ENCODE peak calls at places on chromosomes 2 and 18, in five cellular contexts. W is GM23248; I is IMR-90; A is HCT116; Z is stimulated activated CD4-positive, alpha-beta T cell treated with anti-CD3 and anti-CD28 coated beads, Interleukin-12 subunit alpha, Interleukin-12 subunit beta, amount 100 ng/mL, for 24 hours. B is an unnamed sample.

GRCh38 chr2:233208382-233209116 is 42.9 kb upstream of the ATG16L1 start:
- DNase-seq in I (no peak), A (no peak), Z (no peak), W (peak), B (peak)

GRCh38 chr2:17470855-17471641 is 47.2 kb downstream of the RAD51AP2 start:
- DNase-seq in Z (no peak), I (peak), W (peak), A (peak), B (peak)

GRCh38 chr2:120791961-120792295 is 56.3 kb downstream of the GLI2 start:
- DNase-seq in Z (no peak), I (peak), A (peak), W (peak), B (no peak)

GRCh38 chr2:127857494-127857818 is 499 bp downstream of the POLR2D start:
- DNase-seq in W (no peak), A (no peak), I (no peak), Z (no peak), B (peak)

GRCh38 chr18:39486268-39486667 is 1920.7 kb upstream of the CELF4 start:
- DNase-seq in Z (no peak), W (no peak), I (no peak), A (no peak), B (no peak)

GRCh38 chr2:2673406-2673805 is 342.3 kb upstream of the MYT1L start:
- DNase-seq in A (no peak), Z (no peak), I (no peak), W (no peak), B (no peak)

GRCh38 chr18:21803495-21803894 is 62.9 kb downstream of the MIB1 start:
- DNase-seq in A (no peak), I (peak), W (peak), Z (no peak), B (no peak)

GRCh38 chr2:63888490-63889402 is 47.0 kb downstream of the UGP2 start:
- DNase-seq in Z (no peak), A (peak), W (peak), I (peak), B (peak)

GRCh38 chr2:55518846-55519167 is 711 bp upstream of the CFAP36 start:
- DNase-seq in A (no peak), W (peak), I (no peak), Z (no peak), B (peak)

GRCh38 chr2:128641421-128642095 is 322.9 kb upstream of the HS6ST1 start:
- DNase-seq in A (no peak), Z (no peak), W (no peak), I (no peak), B (no peak)

GRCh38 chr2:12759248-12759647 is 42.5 kb downstream of the TRIB2 start:
- DNase-seq in A (no peak), I (peak), Z (no peak), W (peak), B (no peak)

GRCh38 chr18:62436636-62437519 is 85.9 kb upstream of the ZCCHC2 start:
- DNase-seq in Z (no peak), A (no peak), I (peak), W (peak), B (no peak)

GRCh38 chr2:129431881-129432280 is 547.6 kb upstream of the RAB6C start:
- DNase-seq in I (no peak), W (no peak), A (no peak), Z (no peak), B (no peak)

GRCh38 chr2:70697603-70698383 is 70.2 kb downstream of the ADD2 start:
- DNase-seq in Z (no peak), I (no peak), W (no peak), A (no peak), B (no peak)

GRCh38 chr2:131674174-131674507 is 146.5 kb downstream of the CCDC74A start:
- DNase-seq in W (no peak), I (no peak), Z (no peak), A (no peak), B (no peak)

GRCh38 chr2:44770221-44771187 is 171.0 kb upstream of the SIX3 start:
- DNase-seq in I (no peak), W (no peak), Z (no peak), A (no peak), B (no peak)

GRCh38 chr2:237361194-237361986 is 52.6 kb downstream of the COL6A3 start:
- DNase-seq in Z (no peak), I (peak), A (no peak), W (peak), B (no peak)

GRCh38 chr2:133653116-133653515 is 84.9 kb upstream of the NCKAP5 start:
- DNase-seq in I (no peak), Z (no peak), A (no peak), W (no peak), B (no peak)

GRCh38 chr2:241094172-241094571 is 7.9 kb downstream of the MTERF4 start:
- DNase-seq in Z (no peak), I (no peak), W (no peak), A (no peak), B (no peak)

GRCh38 chr2:225233234-225233633 is 166.3 kb upstream of the NYAP2 start:
- DNase-seq in Z (no peak), W (peak), A (no peak), I (peak), B (no peak)

GRCh38 chr2:238138331-238139102 is at the start of gene KLHL30:
- DNase-seq in A (no peak), I (no peak), W (no peak), Z (no peak), B (no peak)

GRCh38 chr2:236843061-236843460 is 242.6 kb upstream of the COPS8 start:
- DNase-seq in W (no peak), I (no peak), A (no peak), Z (no peak), B (no peak)

GRCh38 chr2:223474893-223475292 is 127.3 kb downstream of the SCG2 start:
- DNase-seq in Z (no peak), I (no peak), A (no peak), W (no peak), B (no peak)

GRCh38 chr18:26747131-26747475 is 118.4 kb downstream of the AQP4 start:
- DNase-seq in W (peak), Z (no peak), A (no peak), I (no peak), B (no peak)

GRCh38 chr2:128062571-128062970 is 28.4 kb upstream of the UGGT1 start:
- DNase-seq in I (no peak), A (no peak), W (no peak), Z (no peak), B (no peak)

GRCh38 chr2:14942991-14943390 is 310.5 kb downstream of the LRATD1 start:
- DNase-seq in W (no peak), I (no peak), A (no peak), Z (no peak), B (no peak)

GRCh38 chr2:46315103-46315890 is 18.1 kb downstream of the EPAS1 start:
- DNase-seq in Z (no peak), A (peak), W (peak), I (peak), B (peak)

GRCh38 chr2:149184994-149185393 is 145.4 kb upstream of the LYPD6 start:
- DNase-seq in Z (no peak), W (no peak), I (no peak), A (no peak), B (no peak)

GRCh38 chr2:168521342-168521741 is 65.3 kb downstream of the CERS6 start:
- DNase-seq in I (peak), Z (no peak), A (no peak), W (peak), B (no peak)

GRCh38 chr2:202251494-202251893 is 13.1 kb upstream of the SUMO1 start:
- DNase-seq in W (no peak), A (no peak), Z (no peak), I (peak), B (no peak)

GRCh38 chr2:29270606-29271005 is 155.4 kb downstream of the CLIP4 start:
- DNase-seq in Z (no peak), I (no peak), W (no peak), A (no peak), B (no peak)

GRCh38 chr2:238582159-238582558 is 155.4 kb downstream of the ASB1 start:
- DNase-seq in W (peak), Z (no peak), I (peak), A (no peak), B (no peak)

B was measured in LoVo.